ENCODE peak calls at places on chromosomes 2 and 18, in seven cellular contexts. One of them, this sample, is unnamed. For H3K27me3, the result is how much of the 10 kb centered on the place peaks cover.

GRCh38 chr2:234165421-234165820 is 114.9 kb downstream of the SPP2 start:
- DNase-seq in heart right ventricle: no peak
- DNase-seq in osteoblast: peak
- DNase-seq in IMR-90: peak
- DNase-seq in CD8-positive, alpha-beta memory T cell: no peak
- DNase-seq in body of pancreas: no peak
- DNase-seq in adrenal gland: no peak
- DNase-seq in this sample: no peak

GRCh38 chr2:229417906-229418305 is 146.8 kb upstream of the PID1 start:
- DNase-seq in heart right ventricle: no peak
- DNase-seq in osteoblast: no peak
- DNase-seq in IMR-90: no peak
- DNase-seq in CD8-positive, alpha-beta memory T cell: no peak
- DNase-seq in body of pancreas: no peak
- DNase-seq in adrenal gland: no peak
- DNase-seq in this sample: no peak

GRCh38 chr2:18435425-18436037 is 124.9 kb downstream of the RDH14 start:
- DNase-seq in heart right ventricle: peak
- DNase-seq in osteoblast: peak
- DNase-seq in IMR-90: peak
- DNase-seq in CD8-positive, alpha-beta memory T cell: no peak
- DNase-seq in body of pancreas: no peak
- DNase-seq in adrenal gland: no peak
- DNase-seq in this sample: no peak

GRCh38 chr2:128727914-128728313 is 409.2 kb upstream of the HS6ST1 start:
- DNase-seq in heart right ventricle: no peak
- DNase-seq in osteoblast: no peak
- DNase-seq in IMR-90: peak
- DNase-seq in CD8-positive, alpha-beta memory T cell: no peak
- DNase-seq in body of pancreas: no peak
- DNase-seq in adrenal gland: peak
- DNase-seq in this sample: no peak

GRCh38 chr18:23106575-23106974 is 28.7 kb upstream of the CABLES1 start:
- DNase-seq in heart right ventricle: no peak
- DNase-seq in osteoblast: peak
- DNase-seq in IMR-90: peak
- DNase-seq in CD8-positive, alpha-beta memory T cell: no peak
- DNase-seq in body of pancreas: no peak
- DNase-seq in adrenal gland: peak
- DNase-seq in this sample: no peak

GRCh38 chr2:234251326-234252271 is 201.1 kb downstream of the SPP2 start:
- DNase-seq in heart right ventricle: no peak
- DNase-seq in osteoblast: peak
- DNase-seq in IMR-90: peak
- DNase-seq in CD8-positive, alpha-beta memory T cell: no peak
- DNase-seq in body of pancreas: peak
- DNase-seq in adrenal gland: no peak
- DNase-seq in this sample: no peak

GRCh38 chr18:63686871-63687270 is 15.9 kb upstream of the SERPINB11 start:
- DNase-seq in heart right ventricle: no peak
- DNase-seq in osteoblast: no peak
- DNase-seq in IMR-90: no peak
- DNase-seq in CD8-positive, alpha-beta memory T cell: no peak
- DNase-seq in body of pancreas: no peak
- DNase-seq in adrenal gland: no peak
- DNase-seq in this sample: no peak

GRCh38 chr2:39266906-39267434 is 23.2 kb upstream of the CDKL4 start:
- DNase-seq in heart right ventricle: no peak
- DNase-seq in osteoblast: no peak
- DNase-seq in IMR-90: peak
- DNase-seq in CD8-positive, alpha-beta memory T cell: no peak
- DNase-seq in body of pancreas: no peak
- DNase-seq in adrenal gland: no peak
- DNase-seq in this sample: no peak

GRCh38 chr2:63790913-63791312 is 50.8 kb upstream of the UGP2 start:
- DNase-seq in heart right ventricle: no peak
- DNase-seq in osteoblast: peak
- DNase-seq in IMR-90: peak
- DNase-seq in CD8-positive, alpha-beta memory T cell: no peak
- DNase-seq in body of pancreas: no peak
- DNase-seq in adrenal gland: peak
- DNase-seq in this sample: no peak

GRCh38 chr18:59779979-59780378 is 82.8 kb upstream of the CCBE1 start:
- DNase-seq in heart right ventricle: no peak
- DNase-seq in osteoblast: peak
- DNase-seq in IMR-90: peak
- DNase-seq in CD8-positive, alpha-beta memory T cell: no peak
- DNase-seq in body of pancreas: no peak
- DNase-seq in adrenal gland: peak
- DNase-seq in this sample: no peak

GRCh38 chr2:902584-902983 is 48.1 kb upstream of the SNTG2 start:
- DNase-seq in heart right ventricle: no peak
- DNase-seq in osteoblast: no peak
- DNase-seq in IMR-90: no peak
- DNase-seq in CD8-positive, alpha-beta memory T cell: no peak
- DNase-seq in body of pancreas: no peak
- DNase-seq in adrenal gland: no peak
- DNase-seq in this sample: no peak

GRCh38 chr2:101388232-101388631 is 929 bp upstream of the CREG2 start:
- DNase-seq in heart right ventricle: no peak
- DNase-seq in osteoblast: peak
- DNase-seq in IMR-90: peak
- DNase-seq in CD8-positive, alpha-beta memory T cell: no peak
- DNase-seq in body of pancreas: no peak
- DNase-seq in adrenal gland: no peak
- DNase-seq in this sample: no peak

GRCh38 chr2:218367415-218368149 is 10.9 kb downstream of the CATIP start:
- DNase-seq in heart right ventricle: peak
- DNase-seq in osteoblast: peak
- DNase-seq in IMR-90: peak
- DNase-seq in CD8-positive, alpha-beta memory T cell: peak
- DNase-seq in body of pancreas: peak
- DNase-seq in adrenal gland: peak
- DNase-seq in this sample: peak

GRCh38 chr2:23859234-23859633 is 67.7 kb downstream of the ATAD2B start:
- DNase-seq in heart right ventricle: no peak
- DNase-seq in osteoblast: no peak
- DNase-seq in IMR-90: no peak
- DNase-seq in CD8-positive, alpha-beta memory T cell: no peak
- DNase-seq in body of pancreas: no peak
- DNase-seq in adrenal gland: no peak
- DNase-seq in this sample: no peak

GRCh38 chr2:230537531-230537976 is 121.6 kb downstream of the SP100 start:
- DNase-seq in heart right ventricle: no peak
- DNase-seq in osteoblast: no peak
- DNase-seq in IMR-90: no peak
- DNase-seq in CD8-positive, alpha-beta memory T cell: no peak
- DNase-seq in body of pancreas: no peak
- DNase-seq in adrenal gland: no peak
- DNase-seq in this sample: no peak

GRCh38 chr2:98565941-98566340 is 42.4 kb downstream of the COA5 start:
- DNase-seq in heart right ventricle: no peak
- DNase-seq in osteoblast: no peak
- DNase-seq in IMR-90: no peak
- DNase-seq in CD8-positive, alpha-beta memory T cell: no peak
- DNase-seq in body of pancreas: no peak
- DNase-seq in adrenal gland: no peak
- DNase-seq in this sample: no peak

GRCh38 chr2:101121174-101121573 is 30.0 kb downstream of the TBC1D8 start:
- DNase-seq in heart right ventricle: no peak
- DNase-seq in osteoblast: no peak
- DNase-seq in IMR-90: no peak
- DNase-seq in CD8-positive, alpha-beta memory T cell: no peak
- DNase-seq in body of pancreas: peak
- DNase-seq in adrenal gland: no peak
- DNase-seq in this sample: no peak

GRCh38 chr2:86216577-86217555 is 17.6 kb downstream of the MRPL35 start:
- DNase-seq in heart right ventricle: no peak
- DNase-seq in osteoblast: peak
- DNase-seq in IMR-90: no peak
- DNase-seq in CD8-positive, alpha-beta memory T cell: no peak
- DNase-seq in body of pancreas: no peak
- DNase-seq in adrenal gland: no peak
- DNase-seq in this sample: peak

DNA sequence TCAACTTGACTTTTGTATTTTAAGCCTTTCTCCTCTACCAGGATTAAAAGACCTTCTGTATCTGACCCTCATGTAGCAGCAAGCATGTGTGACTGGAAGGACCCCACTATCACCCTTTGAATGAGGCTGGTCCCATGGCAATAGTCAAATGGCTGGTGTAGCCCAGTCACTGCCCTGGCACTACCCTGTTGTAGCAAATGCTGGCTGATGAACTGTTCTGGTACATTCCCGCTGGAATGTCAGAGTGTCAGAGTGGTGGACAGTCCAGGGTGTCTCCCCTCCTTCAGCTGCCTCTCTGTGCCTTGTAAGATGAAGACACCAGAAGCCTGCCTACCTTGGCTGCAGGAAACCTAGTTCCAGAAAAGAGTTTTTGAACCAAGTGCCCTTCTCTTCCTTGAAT is 115.7 kb downstream of the ACKR3 start:
- DNase-seq in heart right ventricle: no peak
- DNase-seq in osteoblast: peak
- DNase-seq in IMR-90: no peak
- DNase-seq in CD8-positive, alpha-beta memory T cell: no peak
- DNase-seq in body of pancreas: no peak
- DNase-seq in adrenal gland: no peak
- DNase-seq in this sample: no peak
- H3K27me3 ChIP-seq in heart right ventricle: under half
- H3K27me3 ChIP-seq in osteoblast: under half
- H3K27me3 ChIP-seq in IMR-90: under half
- H3K27me3 ChIP-seq in CD8-positive, alpha-beta memory T cell: under half
- H3K27me3 ChIP-seq in body of pancreas: under half
- H3K27me3 ChIP-seq in adrenal gland: under half
- H3K27me3 ChIP-seq in this sample: under half

DNA sequence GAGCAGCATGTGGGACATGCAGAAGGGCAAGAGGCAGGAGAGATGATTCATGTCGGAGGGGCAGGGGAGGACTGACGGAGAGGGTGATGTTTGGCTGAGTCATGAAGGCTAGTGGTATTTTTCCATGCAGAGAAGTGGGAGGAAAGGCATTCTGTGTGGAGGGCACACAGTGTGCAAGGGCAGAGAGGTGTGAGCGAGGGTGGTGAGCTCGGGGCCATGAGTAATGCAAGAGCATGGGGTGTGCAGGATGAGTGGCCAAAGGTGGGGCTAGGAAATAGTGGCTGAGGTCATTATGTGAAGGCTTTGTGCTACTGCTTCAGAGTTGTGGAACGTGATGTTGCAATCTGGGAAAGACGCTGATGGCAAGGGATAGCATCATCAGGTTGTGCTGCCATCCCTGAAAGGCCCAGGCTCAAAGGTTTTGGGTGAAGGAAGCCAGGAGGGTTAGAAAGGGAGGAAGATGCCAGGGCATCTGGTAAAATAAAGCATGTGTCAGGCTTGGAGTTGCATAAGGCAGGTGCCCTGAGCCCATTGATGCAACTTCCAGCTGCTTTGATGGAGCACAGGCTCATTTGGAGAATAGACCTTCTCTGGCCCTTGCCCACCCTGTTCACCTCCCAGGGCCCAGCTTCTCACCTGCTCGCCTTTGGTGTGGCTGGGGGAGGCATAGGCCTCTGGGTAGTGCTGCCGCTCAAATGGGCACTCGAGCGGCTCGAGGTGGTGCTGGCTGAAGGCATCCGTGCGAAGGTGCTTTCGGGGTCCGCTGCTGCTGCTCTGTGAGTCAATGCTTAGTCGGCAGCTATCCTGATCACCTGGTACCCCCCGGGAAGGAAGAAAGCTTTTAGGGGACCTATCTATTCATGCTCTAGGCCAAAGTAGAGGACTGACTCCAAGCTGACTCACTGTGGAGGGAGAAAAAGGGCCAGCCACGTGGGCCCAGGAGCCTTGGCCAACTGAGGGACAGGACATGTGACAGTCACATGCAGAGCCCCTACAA is 37.5 kb downstream of the PAX8 start:
- DNase-seq in heart right ventricle: no peak
- DNase-seq in osteoblast: peak
- DNase-seq in IMR-90: peak
- DNase-seq in CD8-positive, alpha-beta memory T cell: no peak
- DNase-seq in body of pancreas: peak
- DNase-seq in adrenal gland: peak
- DNase-seq in this sample: no peak
- H3K4me3 ChIP-seq in heart right ventricle: no peak
- H3K4me3 ChIP-seq in osteoblast: peak
- H3K4me3 ChIP-seq in IMR-90: no peak
- H3K4me3 ChIP-seq in CD8-positive, alpha-beta memory T cell: no peak
- H3K4me3 ChIP-seq in body of pancreas: no peak
- H3K4me3 ChIP-seq in adrenal gland: no peak
- H3K4me3 ChIP-seq in this sample: no peak

DNA sequence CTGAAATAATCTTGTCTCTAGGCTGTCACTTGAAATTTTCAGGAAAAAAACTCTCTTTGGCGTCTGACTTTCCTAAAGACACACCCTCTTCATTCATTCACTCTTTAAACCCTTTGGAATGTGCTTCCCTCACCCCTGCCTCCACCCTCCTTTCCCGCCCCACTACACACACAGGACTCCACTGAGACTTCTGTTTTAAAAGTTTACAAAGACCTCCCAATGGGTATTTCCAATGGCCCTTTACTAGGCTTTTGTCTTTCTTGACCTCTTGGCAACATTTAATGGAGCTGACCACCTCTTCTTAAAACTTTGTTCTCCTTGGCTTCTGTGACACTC is 96.1 kb downstream of the RBMS1 start:
- DNase-seq in heart right ventricle: no peak
- DNase-seq in osteoblast: no peak
- DNase-seq in IMR-90: peak
- DNase-seq in CD8-positive, alpha-beta memory T cell: no peak
- DNase-seq in body of pancreas: no peak
- DNase-seq in adrenal gland: no peak
- DNase-seq in this sample: no peak
- H3K27ac ChIP-seq in heart right ventricle: no peak
- H3K27ac ChIP-seq in osteoblast: peak
- H3K27ac ChIP-seq in IMR-90: peak
- H3K27ac ChIP-seq in CD8-positive, alpha-beta memory T cell: no peak
- H3K27ac ChIP-seq in body of pancreas: no peak
- H3K27ac ChIP-seq in adrenal gland: no peak
- H3K27ac ChIP-seq in this sample: no peak

DNA sequence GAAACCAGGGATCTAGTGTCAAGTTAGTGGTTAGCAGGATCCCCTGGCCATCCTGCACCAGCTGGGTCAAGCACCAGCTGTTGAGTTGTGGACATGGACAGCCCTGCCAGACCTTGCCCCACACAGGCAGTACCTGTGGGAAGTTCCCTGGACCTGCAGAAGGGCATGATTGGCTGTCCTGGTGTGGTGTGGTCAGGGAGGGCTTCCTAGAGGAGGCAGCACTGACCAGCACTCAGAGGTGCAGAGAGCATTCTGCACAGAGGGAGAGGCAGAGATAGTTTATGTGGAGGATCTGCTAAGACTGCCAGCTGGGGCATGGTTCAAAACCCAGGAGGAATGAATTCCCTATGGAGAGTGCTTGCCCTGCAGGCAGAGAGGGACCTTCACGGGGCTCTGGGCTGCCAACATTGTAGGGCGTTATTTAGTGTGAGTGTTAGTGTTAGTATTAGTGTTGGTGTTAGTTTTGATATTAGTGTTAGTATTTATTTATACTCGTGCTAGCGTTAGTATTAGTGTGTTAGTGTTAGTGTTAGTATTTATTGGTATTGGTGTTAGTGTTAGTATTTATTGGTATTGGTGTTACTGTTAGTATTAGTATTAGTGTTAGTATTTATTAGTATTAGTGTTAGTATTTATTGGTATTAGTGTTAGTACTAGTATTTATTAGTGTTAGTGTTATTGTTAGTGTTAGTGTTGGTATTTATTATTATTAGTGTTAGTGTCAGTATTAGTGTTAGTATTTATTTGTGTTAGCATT is 31.9 kb downstream of the TWIST2 start:
- DNase-seq in heart right ventricle: no peak
- DNase-seq in osteoblast: no peak
- DNase-seq in IMR-90: no peak
- DNase-seq in CD8-positive, alpha-beta memory T cell: no peak
- DNase-seq in body of pancreas: no peak
- DNase-seq in adrenal gland: no peak
- DNase-seq in this sample: no peak
- H3K27me3 ChIP-seq in heart right ventricle: under half
- H3K27me3 ChIP-seq in osteoblast: under half
- H3K27me3 ChIP-seq in IMR-90: under half
- H3K27me3 ChIP-seq in CD8-positive, alpha-beta memory T cell: under half
- H3K27me3 ChIP-seq in body of pancreas: under half
- H3K27me3 ChIP-seq in adrenal gland: under half
- H3K27me3 ChIP-seq in this sample: under half